ENCODE peak calls at places on chromosome 15, in ten cellular contexts. X is A673, Y is heart left ventricle, F is adrenal gland, A is esophagus squamous epithelium, T is body of pancreas, E is A549, L is kidney epithelial cell, Z is neuronal stem cell, J is astrocyte. O is an unnamed sample.

GRCh38 chr15:43102181-43102580 is 3.7 kb downstream of the UBR1 start:
- DNase-seq in F (no peak), J (no peak), Z (no peak), E (no peak), X (no peak), Y (no peak), L (no peak), A (no peak), T (no peak), O (no peak)

GRCh38 chr15:71237456-71238188 is 122.4 kb downstream of the THSD4 start:
- DNase-seq in E (peak), Z (no peak), X (peak), A (no peak), J (peak), Y (peak), L (peak), F (peak), T (no peak), O (no peak)

GRCh38 chr15:74869726-74870407 is 3.3 kb downstream of the SCAMP2 start:
- DNase-seq in F (peak), Y (peak), X (peak), L (no peak), E (no peak), Z (no peak), A (peak), T (peak), J (no peak), O (peak)

GRCh38 chr15:69994429-69995201 is 103.1 kb downstream of the TLE3 start:
- DNase-seq in J (no peak), Y (no peak), T (no peak), A (no peak), L (no peak), Z (no peak), F (no peak), X (no peak), E (no peak), O (no peak)

GRCh38 chr15:53072077-53072476 is 281.9 kb upstream of the ONECUT1 start:
- DNase-seq in E (peak), T (peak), A (no peak), Z (peak), X (peak), F (peak), L (peak), J (peak), Y (no peak), O (no peak)

GRCh38 chr15:33934896-33935295 is 33.4 kb upstream of the CHRM5 start:
- DNase-seq in A (no peak), Z (no peak), F (no peak), E (no peak), T (no peak), J (peak), X (no peak), Y (no peak), L (no peak), O (no peak)

GRCh38 chr15:90893175-90894090 is 9.1 kb downstream of the FES start:
- DNase-seq in X (no peak), L (no peak), T (no peak), E (no peak), F (no peak), A (no peak), Y (no peak), Z (no peak), J (no peak), O (no peak)

GRCh38 chr15:74809951-74810350 is 2.7 kb upstream of the LMAN1L start:
- DNase-seq in X (no peak), F (no peak), Z (no peak), J (no peak), A (no peak), L (no peak), T (no peak), E (no peak), Y (no peak), O (no peak)

GRCh38 chr15:80155001-80155377 is 2.2 kb downstream of the FAH start:
- DNase-seq in Y (no peak), Z (no peak), T (no peak), A (no peak), E (no peak), L (no peak), J (no peak), F (no peak), X (no peak), O (no peak)

GRCh38 chr15:41883484-41883825 is 10.4 kb downstream of the SPTBN5 start:
- DNase-seq in E (no peak), T (no peak), A (no peak), Z (no peak), L (no peak), Y (no peak), F (no peak), J (no peak), X (no peak), O (no peak)

GRCh38 chr15:52790166-52790708 is at the start of gene ONECUT1:
- DNase-seq in T (peak), E (peak), J (no peak), F (no peak), A (no peak), L (no peak), Y (no peak), Z (peak), X (peak), O (peak)

GRCh38 chr15:88651971-88652370 is 13.2 kb downstream of the ISG20 start:
- DNase-seq in Z (no peak), Y (no peak), A (no peak), L (no peak), T (no peak), J (no peak), F (no peak), X (no peak), E (no peak), O (no peak)

GRCh38 chr15:35626531-35626930 is 80.6 kb upstream of the DPH6 start:
- DNase-seq in T (no peak), L (no peak), X (no peak), F (no peak), A (no peak), Z (no peak), Y (no peak), J (peak), E (no peak), O (no peak)

GRCh38 chr15:70490148-70490837 is 273.1 kb downstream of the UACA start:
- DNase-seq in Z (no peak), E (no peak), L (no peak), F (no peak), T (no peak), A (no peak), Y (no peak), X (no peak), J (no peak), O (no peak)

GRCh38 chr15:34732430-34732829 is 22.4 kb downstream of the GJD2 start:
- DNase-seq in L (no peak), Y (no peak), X (no peak), E (no peak), J (no peak), F (no peak), T (no peak), Z (no peak), A (no peak), O (no peak)

GRCh38 chr15:77228831-77229230 is 157.9 kb upstream of the TSPAN3 start:
- DNase-seq in T (no peak), E (no peak), A (no peak), F (no peak), Z (no peak), X (no peak), J (no peak), Y (no peak), L (no peak), O (no peak)

GRCh38 chr15:45604321-45604720 is 17.1 kb downstream of the BLOC1S6 start:
- DNase-seq in L (no peak), T (no peak), Z (no peak), J (no peak), A (no peak), E (no peak), F (no peak), X (no peak), Y (no peak), O (no peak)

GRCh38 chr15:57824186-57824585 is 117.7 kb downstream of the POLR2M start:
- DNase-seq in A (no peak), E (no peak), Z (no peak), T (no peak), L (no peak), X (no peak), J (no peak), Y (no peak), F (no peak), O (no peak)

GRCh38 chr15:81789403-81789802 is 256.4 kb downstream of the MEX3B start:
- DNase-seq in T (no peak), Y (no peak), L (no peak), X (no peak), J (no peak), F (no peak), Z (no peak), A (no peak), E (no peak), O (no peak)

GRCh38 chr15:55819397-55820034 is 76.6 kb upstream of the PRTG start:
- DNase-seq in E (no peak), X (no peak), F (no peak), Y (no peak), A (no peak), Z (no peak), L (no peak), J (no peak), T (no peak), O (no peak)

GRCh38 chr15:100030586-100031249 is 297.5 kb upstream of the LYSMD4 start:
- DNase-seq in F (no peak), Y (no peak), J (peak), Z (no peak), X (no peak), T (no peak), E (no peak), L (no peak), A (no peak), O (no peak)

GRCh38 chr15:41790756-41791546 is 16.7 kb downstream of the MAPKBP1 start:
- DNase-seq in A (no peak), F (peak), J (peak), Z (no peak), E (no peak), Y (peak), T (no peak), X (no peak), L (peak), O (no peak)

GRCh38 chr15:79887054-79887453 is 9.8 kb downstream of the MTHFS start:
- DNase-seq in E (no peak), Z (no peak), X (no peak), Y (no peak), A (no peak), F (no peak), L (no peak), T (no peak), J (no peak), O (no peak)

GRCh38 chr15:70260096-70260495 is 162.4 kb upstream of the TLE3 start:
- DNase-seq in E (no peak), F (no peak), J (no peak), Y (no peak), A (no peak), T (no peak), X (no peak), Z (no peak), L (no peak), O (no peak)

GRCh38 chr15:24772709-24773373 is 97.3 kb downstream of the NPAP1 start:
- DNase-seq in Y (peak), E (no peak), A (no peak), T (peak), J (peak), F (peak), L (peak), X (no peak), Z (peak), O (peak)

GRCh38 chr15:43410572-43411214 is 39.8 kb downstream of the TUBGCP4 start:
- DNase-seq in X (no peak), L (no peak), A (no peak), Z (no peak), E (no peak), F (no peak), T (no peak), J (peak), Y (no peak), O (no peak)

GRCh38 chr15:69156726-69157381 is 3.6 kb upstream of the GLCE start:
- DNase-seq in A (no peak), L (no peak), X (no peak), J (no peak), F (no peak), E (no peak), T (no peak), Z (no peak), Y (no peak), O (no peak)

GRCh38 chr15:93829115-93829849 is 402.1 kb upstream of the MCTP2 start:
- DNase-seq in X (peak), Z (no peak), A (no peak), E (no peak), J (peak), T (no peak), F (no peak), Y (no peak), L (peak), O (no peak)

GRCh38 chr15:68403161-68403941 is 28.6 kb downstream of the ITGA11 start:
- DNase-seq in J (no peak), X (no peak), E (no peak), A (no peak), T (no peak), F (peak), Z (no peak), L (no peak), Y (peak), O (no peak)

GRCh38 chr15:29100486-29101000 is 169.1 kb downstream of the NSMCE3 start:
- DNase-seq in Y (no peak), F (no peak), Z (no peak), X (no peak), T (no peak), L (no peak), J (no peak), A (no peak), E (no peak), O (no peak)

GRCh38 chr15:70533931-70534742 is 229.2 kb downstream of the UACA start:
- DNase-seq in Z (no peak), L (no peak), Y (no peak), X (peak), E (no peak), F (no peak), J (peak), A (no peak), T (no peak), O (no peak)

GRCh38 chr15:52653451-52653964 is 25.7 kb downstream of the ATOSA start:
- DNase-seq in T (no peak), F (no peak), X (peak), A (no peak), L (peak), Z (no peak), E (peak), Y (no peak), J (peak), O (no peak)

GRCh38 chr15:75720787-75721461 is 8.3 kb upstream of the CSPG4 start:
- DNase-seq in Y (no peak), L (no peak), F (no peak), E (peak), Z (no peak), J (peak), A (no peak), X (peak), T (peak), O (peak)

DNA sequence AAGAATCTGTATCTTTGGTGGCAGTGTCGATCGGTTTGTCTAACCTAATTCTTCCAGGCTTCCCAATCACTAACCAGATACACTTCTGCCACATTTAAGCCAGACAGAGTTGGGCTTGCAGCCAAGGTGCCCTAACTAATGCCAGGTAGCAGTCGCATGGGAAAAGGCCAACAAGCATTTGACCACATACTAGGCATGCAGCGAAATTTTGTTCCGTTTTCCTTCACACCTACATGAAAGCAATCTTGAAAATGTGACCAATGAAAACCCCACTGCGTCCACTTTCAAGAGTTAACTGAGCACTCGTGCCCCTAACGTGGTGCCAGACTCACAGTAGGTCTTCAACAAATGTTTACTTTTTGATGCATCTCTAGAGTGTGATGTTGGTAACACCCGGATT is 192.2 kb upstream of the TPM1 start:
- DNase-seq in F (no peak), T (peak), Y (no peak), L (no peak), Z (no peak), J (peak), A (no peak), X (no peak), E (no peak), O (no peak)
- H3K4me3 ChIP-seq in F (no peak), T (no peak), Y (no peak), L (no peak), Z (no peak), J (no peak), A (no peak), X (no peak), E (peak), O (no peak)

GRCh38 chr15:22951031-22951380 is 29.2 kb downstream of the CYFIP1 start:
- DNase-seq in A (no peak), T (no peak), E (no peak), Y (no peak), Z (no peak), J (no peak), L (no peak), X (no peak), F (no peak), O (no peak)

GRCh38 chr15:22950211-22950990 is 29.8 kb downstream of the CYFIP1 start:
- DNase-seq in E (no peak), T (no peak), Y (no peak), F (peak), Z (no peak), A (no peak), J (no peak), L (no peak), X (no peak), O (no peak)

GRCh38 chr15:22948056-22948455 is 32.1 kb downstream of the CYFIP1 start:
- DNase-seq in L (no peak), Z (no peak), F (no peak), X (peak), Y (no peak), T (no peak), J (no peak), A (no peak), E (no peak), O (no peak)

GRCh38 chr15:22947101-22948000 is 32.8 kb downstream of the CYFIP1 start:
- DNase-seq in F (no peak), T (no peak), A (no peak), Y (no peak), J (no peak), X (no peak), E (no peak), L (no peak), Z (no peak), O (no peak)

DNA sequence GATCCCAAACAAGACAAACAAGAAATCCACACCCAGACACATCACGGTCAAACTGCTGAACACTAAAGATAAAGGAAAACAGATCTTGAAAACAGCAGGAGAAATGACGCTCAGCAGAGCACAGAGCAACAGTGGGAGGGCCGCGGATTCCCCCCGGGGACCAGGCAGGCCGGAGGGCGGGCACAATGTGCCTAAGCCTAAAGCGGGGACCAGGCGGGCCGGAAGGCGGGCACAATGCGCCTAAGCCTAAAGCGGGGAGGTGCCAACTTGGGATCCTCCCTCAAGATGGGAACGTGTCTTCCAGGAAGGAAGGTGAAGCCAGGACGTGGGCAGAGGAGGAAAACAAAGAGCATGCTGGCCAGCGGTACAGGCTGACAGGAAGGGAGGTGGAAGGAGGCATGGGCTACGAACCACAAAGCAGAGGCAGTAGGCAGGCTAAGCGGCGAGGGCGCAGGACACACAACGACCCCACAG is 31.1 kb downstream of the CYFIP1 start:
- DNase-seq in Z (peak), L (peak), A (no peak), E (no peak), F (peak), Y (peak), X (peak), T (no peak), J (peak), O (no peak)
- H3K4me3 ChIP-seq in Z (no peak), L (no peak), A (no peak), E (no peak), F (no peak), Y (peak), X (peak), T (no peak), J (peak), O (peak)

GRCh38 chr15:65298731-65299130 is 2.9 kb downstream of the RNU5A-1 start:
- DNase-seq in T (no peak), L (no peak), X (no peak), J (no peak), Z (no peak), E (no peak), Y (no peak), F (peak), A (no peak), O (no peak)
- H3K4me3 ChIP-seq in T (no peak), L (no peak), X (no peak), J (no peak), Z (no peak), E (no peak), Y (no peak), F (no peak), A (no peak), O (no peak)

DNA sequence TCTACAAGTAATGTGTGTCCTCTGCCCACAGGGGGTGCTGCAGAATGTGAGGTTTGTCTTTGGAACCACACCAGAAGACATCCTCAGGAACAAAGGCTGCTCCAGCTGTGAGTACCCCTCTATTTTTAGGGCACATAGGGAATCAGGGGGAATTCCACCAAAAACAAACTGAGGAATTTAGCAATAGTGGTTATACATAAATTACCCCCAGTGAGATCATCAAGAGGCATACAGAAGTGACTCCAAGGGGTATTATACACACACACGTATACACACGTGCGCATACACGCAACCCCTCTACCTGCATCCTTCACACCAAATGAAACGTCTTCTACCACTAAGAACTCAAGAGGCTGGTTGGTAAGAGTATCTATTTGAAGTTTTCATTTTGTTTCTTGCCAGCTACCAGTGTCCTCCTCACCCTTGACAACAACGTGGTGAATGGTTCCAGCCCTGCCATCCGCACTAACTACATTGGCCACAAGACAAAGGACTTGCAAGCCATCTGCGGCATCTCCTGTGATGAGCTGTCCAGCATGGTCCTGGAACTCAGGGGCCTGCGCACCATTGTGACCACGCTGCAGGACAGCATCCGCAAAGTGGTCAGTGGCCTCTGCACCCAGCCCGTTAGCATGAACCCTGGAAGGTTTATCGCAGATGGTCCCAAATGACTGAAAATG is 2.8 kb downstream of the THBS1 start:
- DNase-seq in E (peak), F (no peak), L (no peak), A (no peak), J (no peak), T (no peak), X (peak), Z (no peak), Y (no peak), O (no peak)
- H3K4me3 ChIP-seq in E (peak), F (peak), L (peak), A (no peak), J (peak), T (no peak), X (no peak), Z (no peak), Y (peak), O (peak)

GRCh38 chr15:72758195-72758594 is 25.4 kb downstream of the ADPGK start:
- DNase-seq in A (no peak), L (peak), Y (no peak), T (no peak), X (no peak), E (no peak), J (peak), F (no peak), Z (no peak), O (no peak)
- H3K4me3 ChIP-seq in A (no peak), L (no peak), Y (no peak), T (no peak), X (no peak), E (no peak), J (no peak), F (no peak), Z (no peak), O (no peak)

GRCh38 chr15:78831229-78832207 is 20.3 kb upstream of the ADAMTS7 start:
- DNase-seq in J (no peak), Y (no peak), L (no peak), T (no peak), Z (no peak), X (no peak), F (no peak), A (no peak), E (no peak), O (no peak)
- H3K4me3 ChIP-seq in J (no peak), Y (peak), L (no peak), T (no peak), Z (no peak), X (no peak), F (no peak), A (no peak), E (no peak), O (peak)

O was measured in lower lobe of right lung.